ENCODE peak calls at places on chromosomes 2 and 18, in nine cellular contexts. D, B, X, P, L, Q, Y, U and C are unnamed samples. For H3K4me1, the result is how much of the 10 kb centered on the place peaks cover.

GRCh38 chr2:74003494-74004211 is 18.9 kb downstream of the TET3 start:
- DNase-seq in D (peak), B (no peak), X (peak), P (no peak), L (no peak), Q (no peak), Y (no peak), U (no peak), C (peak)

GRCh38 chr2:109089602-109090300 is 39.3 kb upstream of the SH3RF3 start:
- DNase-seq in D (no peak), B (no peak), X (no peak), P (no peak), L (peak), Q (no peak), Y (no peak), U (no peak), C (no peak)

GRCh38 chr18:33577688-33578370 is at the start of gene ASXL3:
- DNase-seq in D (peak), B (peak), X (no peak), P (no peak), L (no peak), Q (no peak), Y (peak), U (no peak), C (peak)

GRCh38 chr2:122683018-122683417 is 927.6 kb downstream of the TSN start:
- DNase-seq in D (no peak), B (no peak), X (no peak), P (no peak), L (no peak), Q (no peak), Y (no peak), U (no peak), C (no peak)

GRCh38 chr18:8701546-8702118 is 3.7 kb upstream of the MTCL1 start:
- DNase-seq in D (peak), B (no peak), X (no peak), P (no peak), L (no peak), Q (no peak), Y (no peak), U (peak), C (no peak)

GRCh38 chr2:38850045-38850444 is 25.7 kb downstream of the DHX57 start:
- DNase-seq in D (no peak), B (no peak), X (no peak), P (no peak), L (no peak), Q (no peak), Y (no peak), U (no peak), C (no peak)

GRCh38 chr2:149169653-149170052 is 131.2 kb downstream of the LYPD6B start:
- DNase-seq in D (no peak), B (peak), X (no peak), P (peak), L (no peak), Q (no peak), Y (peak), U (no peak), C (no peak)

GRCh38 chr2:54666131-54666637 is 57.3 kb upstream of the EML6 start:
- DNase-seq in D (no peak), B (no peak), X (no peak), P (no peak), L (no peak), Q (no peak), Y (peak), U (peak), C (no peak)

GRCh38 chr2:123958011-123958410 is 67.1 kb upstream of the CNTNAP5 start:
- DNase-seq in D (no peak), B (no peak), X (no peak), P (no peak), L (no peak), Q (no peak), Y (no peak), U (no peak), C (no peak)

GRCh38 chr2:38128653-38129052 is 52.7 kb upstream of the CYP1B1 start:
- DNase-seq in D (no peak), B (no peak), X (no peak), P (no peak), L (peak), Q (no peak), Y (no peak), U (no peak), C (no peak)

GRCh38 chr2:240568678-240569522 is 616 bp downstream of the RNPEPL1 start:
- DNase-seq in D (peak), B (peak), X (peak), P (no peak), L (no peak), Q (no peak), Y (peak), U (no peak), C (peak)

DNA sequence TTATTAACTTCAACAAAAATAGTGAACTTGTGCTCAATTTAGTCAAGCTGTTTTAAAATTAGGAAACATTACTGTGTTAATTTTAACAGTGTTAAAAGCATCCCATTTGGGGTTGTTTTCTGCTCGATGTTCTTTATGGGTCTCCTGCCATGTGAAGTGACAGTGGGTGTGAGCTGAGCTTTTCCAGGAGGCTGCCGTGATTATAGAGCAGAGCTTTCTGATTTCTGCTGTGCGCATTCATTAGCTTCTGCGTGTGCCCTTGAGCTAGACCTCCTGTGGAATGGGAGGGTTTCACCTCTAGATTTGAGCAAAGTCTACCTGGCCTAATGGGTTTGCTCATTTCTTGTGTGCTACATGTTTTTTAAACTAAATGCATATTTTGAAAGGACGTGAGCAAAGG is 121.4 kb downstream of the WDSUB1 start:
- DNase-seq in D (no peak), B (no peak), X (no peak), P (no peak), L (no peak), Q (no peak), Y (no peak), U (no peak), C (no peak)
- H3K4me1 ChIP-seq in D (under half), B (under half), X (under half), P (under half), L (under half), Q (under half), Y (under half), U (under half), C (under half)

GRCh38 chr2:236552586-236552985 is 17.0 kb upstream of the ACKR3 start:
- DNase-seq in D (no peak), B (no peak), X (no peak), P (no peak), L (no peak), Q (no peak), Y (no peak), U (no peak), C (no peak)
- TF ChIP-seq POLR2AphosphoS5 in D (no peak), B (no peak), X (no peak), P (no peak), L (no peak), Q (no peak), Y (no peak), U (no peak), C (no peak)

GRCh38 chr2:160419776-160420521 is 73.7 kb downstream of the RBMS1 start:
- DNase-seq in D (no peak), B (no peak), X (no peak), P (no peak), L (no peak), Q (no peak), Y (no peak), U (no peak), C (no peak)
- H3K4me1 ChIP-seq in D (under half), B (under half), X (under half), P (under half), L (half or more), Q (under half), Y (under half), U (under half), C (under half)

GRCh38 chr2:120204945-120205670 is 18.1 kb downstream of the TMEM185B start:
- DNase-seq in D (no peak), B (no peak), X (no peak), P (no peak), L (no peak), Q (no peak), Y (no peak), U (no peak), C (no peak)

GRCh38 chr2:120205901-120206581 is 17.2 kb downstream of the TMEM185B start:
- DNase-seq in D (peak), B (peak), X (peak), P (no peak), L (no peak), Q (no peak), Y (no peak), U (no peak), C (peak)

GRCh38 chr2:120209427-120210233 is 13.6 kb downstream of the TMEM185B start:
- DNase-seq in D (no peak), B (no peak), X (no peak), P (no peak), L (no peak), Q (no peak), Y (no peak), U (no peak), C (no peak)

GRCh38 chr2:120208381-120209353 is 14.5 kb downstream of the TMEM185B start:
- DNase-seq in D (no peak), B (no peak), X (no peak), P (no peak), L (no peak), Q (no peak), Y (no peak), U (no peak), C (no peak)

DNA sequence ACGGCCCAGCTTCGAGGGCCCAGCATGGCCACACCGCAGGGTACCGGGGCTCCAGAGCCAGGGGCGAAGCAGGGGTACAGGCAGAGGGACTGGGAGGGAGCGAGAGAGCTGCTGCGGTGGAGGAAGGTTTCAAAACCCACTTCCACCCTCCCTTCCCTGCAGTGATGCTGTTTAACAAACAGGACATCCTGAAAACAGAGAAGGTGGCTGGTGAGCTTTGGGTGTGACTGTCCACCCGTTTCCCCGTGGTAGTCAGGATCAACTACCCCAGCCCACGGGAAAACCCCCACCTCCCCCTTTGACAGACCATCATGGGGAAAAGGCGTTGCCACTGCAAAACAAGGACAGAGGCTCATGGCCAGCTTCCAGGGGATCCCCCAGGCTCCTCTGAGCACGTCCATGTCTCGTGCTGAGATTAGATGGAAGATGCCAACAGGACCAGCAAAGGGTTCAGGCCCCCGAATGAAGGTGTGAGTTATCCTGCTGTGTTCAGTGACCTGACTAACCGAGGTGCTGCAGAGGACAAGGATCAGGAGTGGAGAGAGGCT is 12.9 kb downstream of the TMEM185B start:
- DNase-seq in D (no peak), B (no peak), X (no peak), P (no peak), L (no peak), Q (no peak), Y (no peak), U (no peak), C (no peak)
- TF ChIP-seq POLR2AphosphoS5 in D (no peak), B (no peak), X (no peak), P (no peak), L (no peak), Q (no peak), Y (no peak), U (no peak), C (no peak)

DNA sequence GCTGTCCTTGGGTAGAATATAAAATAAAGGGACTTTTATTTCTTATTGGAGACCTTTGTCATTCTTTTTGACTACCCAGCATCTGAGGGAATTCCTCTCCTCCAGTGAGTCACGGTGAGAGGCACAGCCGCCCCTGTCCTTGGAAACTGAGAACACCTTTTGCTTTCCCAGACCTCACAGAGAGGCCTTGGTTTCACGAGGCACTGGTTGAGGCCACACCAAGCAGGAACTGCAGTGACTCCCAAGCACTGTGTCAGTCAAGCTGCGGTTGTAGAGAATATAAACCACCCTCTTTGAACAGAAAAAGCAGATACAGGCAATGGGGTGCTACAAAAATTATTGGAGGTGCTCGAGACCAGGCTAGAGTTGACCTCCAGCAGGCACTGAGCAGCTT is 16.4 kb downstream of the PRKAG3 start:
- DNase-seq in D (no peak), B (no peak), X (no peak), P (no peak), L (peak), Q (no peak), Y (no peak), U (no peak), C (no peak)
- H3K4me1 ChIP-seq in D (under half), B (under half), X (under half), P (under half), L (under half), Q (under half), Y (under half), U (under half), C (under half)

GRCh38 chr2:128735296-128735960 is 416.8 kb upstream of the HS6ST1 start:
- DNase-seq in D (no peak), B (no peak), X (peak), P (no peak), L (peak), Q (no peak), Y (no peak), U (no peak), C (peak)

GRCh38 chr2:128733450-128733849 is 414.8 kb upstream of the HS6ST1 start:
- DNase-seq in D (peak), B (no peak), X (no peak), P (no peak), L (peak), Q (no peak), Y (no peak), U (no peak), C (no peak)

GRCh38 chr2:128732976-128733431 is 414.3 kb upstream of the HS6ST1 start:
- DNase-seq in D (no peak), B (no peak), X (no peak), P (no peak), L (peak), Q (no peak), Y (no peak), U (no peak), C (no peak)

GRCh38 chr2:128736046-128736688 is 417.5 kb upstream of the HS6ST1 start:
- DNase-seq in D (peak), B (no peak), X (no peak), P (no peak), L (peak), Q (no peak), Y (no peak), U (no peak), C (no peak)

GRCh38 chr2:128734521-128735295 is 416.0 kb upstream of the HS6ST1 start:
- DNase-seq in D (peak), B (no peak), X (no peak), P (no peak), L (peak), Q (no peak), Y (no peak), U (no peak), C (peak)
- TF ChIP-seq POLR2AphosphoS5 in D (no peak), B (no peak), X (no peak), P (no peak), L (no peak), Q (no peak), Y (no peak), U (no peak), C (no peak)

GRCh38 chr2:171323971-171324528 is 109.7 kb downstream of the METTL8 start:
- DNase-seq in D (no peak), B (no peak), X (no peak), P (no peak), L (no peak), Q (no peak), Y (no peak), U (peak), C (no peak)
- H3K4me1 ChIP-seq in D (under half), B (under half), X (under half), P (under half), L (under half), Q (under half), Y (under half), U (under half), C (half or more)

GRCh38 chr2:82234283-82234682 is 1929.7 kb upstream of the LRRTM1 start:
- DNase-seq in D (no peak), B (no peak), X (no peak), P (no peak), L (no peak), Q (peak), Y (no peak), U (no peak), C (peak)

DNA sequence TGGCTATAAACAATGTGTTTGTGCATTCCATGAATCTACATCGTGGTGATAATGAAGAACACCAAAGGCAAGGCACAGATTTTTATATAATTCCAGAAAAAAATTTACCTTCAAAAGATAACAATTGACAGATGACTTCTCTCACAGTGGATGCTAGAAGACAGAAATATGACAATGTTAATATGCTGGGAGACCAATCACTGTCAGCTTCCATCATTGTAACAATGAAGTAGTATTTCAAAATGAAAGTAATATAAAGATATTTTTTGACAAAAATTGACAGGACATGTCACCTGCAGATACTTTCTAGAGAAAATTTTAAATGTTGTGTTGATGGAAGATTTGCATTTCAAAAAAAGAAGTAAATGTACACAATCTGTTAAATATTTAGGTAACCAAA is 1925.9 kb upstream of the LRRTM1 start:
- DNase-seq in D (no peak), B (no peak), X (no peak), P (no peak), L (no peak), Q (no peak), Y (no peak), U (no peak), C (no peak)
- TF ChIP-seq POLR2AphosphoS5 in D (no peak), B (no peak), X (no peak), P (no peak), L (no peak), Q (no peak), Y (no peak), U (no peak), C (no peak)